ENCODE peak calls at places on chromosomes 1 and 21, in four cellular contexts. R is fibroblast of lung, U is neural progenitor cell, J is trophoblast cell. O is an unnamed sample. For H3K79me2, the result is how much of the 10 kb centered on the place peaks cover.

GRCh38 chr1:209689484-209689883 is 14.3 kb downstream of the G0S2 start:
- DNase-seq in R (no peak), J (no peak), U (no peak), O (peak)

GRCh38 chr1:91916046-91916445 is 30.1 kb upstream of the TGFBR3 start:
- DNase-seq in J (peak), U (no peak), R (no peak), O (no peak)

GRCh38 chr21:39556176-39556575 is 56.6 kb upstream of the B3GALT5 start:
- DNase-seq in J (no peak), R (no peak), U (peak), O (no peak)

GRCh38 chr1:117838911-117839310 is 90.5 kb downstream of the GDAP2 start:
- DNase-seq in R (peak), J (peak), U (no peak), O (peak)

GRCh38 chr21:36532769-36533467 is 53.0 kb upstream of the CLDN14 start:
- DNase-seq in J (no peak), R (peak), U (no peak), O (no peak)

GRCh38 chr1:50156241-50157010 is 47.7 kb downstream of the ELAVL4 start:
- DNase-seq in J (no peak), R (no peak), U (no peak), O (peak)

GRCh38 chr1:231523816-231524215 is 4.7 kb upstream of the TSNAX start:
- DNase-seq in J (peak), U (no peak), R (no peak), O (no peak)

GRCh38 chr21:33116669-33117267 is 46.8 kb downstream of the OLIG1 start:
- DNase-seq in J (no peak), U (no peak), R (no peak), O (no peak)

GRCh38 chr1:25613091-25613490 is 3.5 kb upstream of the MAN1C1 start:
- DNase-seq in U (no peak), J (no peak), R (no peak), O (no peak)

GRCh38 chr1:27137544-27138075 is 17.3 kb downstream of the SLC9A1 start:
- DNase-seq in R (no peak), J (peak), U (no peak), O (no peak)

GRCh38 chr1:56106551-56107277 is 472.6 kb downstream of the PLPP3 start:
- DNase-seq in U (no peak), R (no peak), J (no peak), O (no peak)

GRCh38 chr1:194710671-194711070 is 1524.3 kb upstream of the B3GALT2 start:
- DNase-seq in J (no peak), U (no peak), R (no peak), O (no peak)

GRCh38 chr21:38619865-38620513 is 121.7 kb upstream of the ERG start:
- DNase-seq in J (no peak), R (peak), U (no peak), O (peak)

GRCh38 chr1:222989443-222989842 is 153.6 kb downstream of the TLR5 start:
- DNase-seq in U (no peak), R (no peak), J (no peak), O (no peak)

GRCh38 chr1:226634156-226634588 is 85.6 kb downstream of the STUM start:
- DNase-seq in U (peak), R (peak), J (peak), O (peak)

GRCh38 chr21:17488620-17489019 is 24.2 kb upstream of the CXADR start:
- DNase-seq in R (no peak), U (no peak), J (no peak), O (no peak)

GRCh38 chr1:239250353-239251035 is 135.9 kb upstream of the CHRM3 start:
- DNase-seq in U (no peak), R (peak), J (no peak), O (peak)

GRCh38 chr1:204295666-204296065 is 64.1 kb downstream of the PLEKHA6 start:
- DNase-seq in J (no peak), U (no peak), R (no peak), O (no peak)

GRCh38 chr1:159944623-159945455 is 574 bp downstream of the IGSF9 start:
- DNase-seq in R (no peak), J (no peak), U (no peak), O (no peak)

GRCh38 chr1:42730988-42731387 is 9.0 kb downstream of the CLDN19 start:
- DNase-seq in R (no peak), U (no peak), J (peak), O (peak)

GRCh38 chr1:202034683-202035462 is 24.5 kb downstream of the ELF3 start:
- DNase-seq in J (peak), R (peak), U (no peak), O (peak)

GRCh38 chr1:39170731-39171375 is 33.6 kb upstream of the MACF1 start:
- DNase-seq in R (no peak), J (no peak), U (peak), O (no peak)

GRCh38 chr1:87450615-87451209 is 122.0 kb downstream of the LMO4 start:
- DNase-seq in J (peak), R (no peak), U (peak), O (peak)

GRCh38 chr1:201702936-201703335 is 126.0 kb upstream of the IPO9 start:
- DNase-seq in U (peak), J (peak), R (peak), O (no peak)

GRCh38 chr21:36610201-36610600 is 88.7 kb upstream of the SIM2 start:
- DNase-seq in R (peak), J (no peak), U (no peak), O (peak)

GRCh38 chr1:117561551-117561950 is 44.3 kb upstream of the TENT5C start:
- DNase-seq in U (no peak), J (no peak), R (no peak), O (no peak)

GRCh38 chr1:203038891-203039608 is 12.8 kb downstream of the PPFIA4 start:
- DNase-seq in J (peak), R (peak), U (peak), O (peak)

GRCh38 chr1:165712764-165713163 is 14.4 kb upstream of the ALDH9A1 start:
- DNase-seq in U (no peak), R (no peak), J (no peak), O (no peak)

GRCh38 chr1:202107321-202107761 is 15.4 kb upstream of the GPR37L1 start:
- DNase-seq in U (no peak), J (no peak), R (no peak), O (peak)

GRCh38 chr1:35637401-35637809 is 3.9 kb downstream of the PSMB2 start:
- DNase-seq in J (peak), R (peak), U (no peak), O (peak)

GRCh38 chr1:192788184-192788583 is 20.7 kb upstream of the RGS2 start:
- DNase-seq in J (peak), U (peak), R (peak), O (peak)

DNA sequence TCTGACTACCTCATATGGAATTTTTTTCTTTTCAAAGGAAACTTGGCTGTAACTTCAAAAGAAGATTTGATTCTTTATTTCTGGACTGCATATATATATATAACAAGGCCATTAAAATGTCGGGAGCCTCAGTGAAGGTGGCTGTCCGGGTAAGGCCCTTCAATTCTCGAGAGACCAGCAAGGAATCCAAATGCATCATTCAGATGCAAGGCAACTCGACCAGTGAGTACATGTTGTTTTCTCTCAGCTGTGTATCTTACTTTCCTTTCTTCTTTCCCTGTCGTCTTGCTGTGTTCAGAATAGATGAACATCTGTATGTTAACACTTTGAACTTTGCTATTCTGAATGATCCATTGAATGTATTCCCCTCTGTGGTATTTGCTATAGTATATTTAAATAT is 21.8 kb downstream of the KIF1B start:
- DNase-seq in J (no peak), R (no peak), U (no peak), O (no peak)
- H3K9ac ChIP-seq in J (no peak), R (no peak), U (no peak), O (no peak)

DNA sequence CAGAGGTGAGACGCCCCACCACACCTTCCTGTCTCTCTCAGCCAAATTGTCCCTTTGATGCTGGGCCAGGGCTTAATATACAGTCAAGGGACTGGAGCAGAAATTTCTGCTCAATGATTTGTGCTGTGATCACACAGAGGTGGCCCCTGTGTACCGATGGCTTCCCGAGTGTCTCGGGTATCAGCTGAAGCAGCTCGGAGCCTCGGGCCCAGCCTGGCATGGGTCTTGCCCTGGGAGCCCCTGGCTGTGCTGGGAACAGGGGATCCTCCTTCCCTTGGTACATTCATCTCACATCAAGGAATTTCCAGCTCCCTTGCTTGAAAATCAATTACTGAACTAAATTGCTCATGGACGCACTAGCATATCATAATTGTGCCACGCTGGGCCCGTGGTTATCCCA is 148.8 kb upstream of the C1orf174 start:
- DNase-seq in U (no peak), R (no peak), J (no peak), O (no peak)
- H2AFZ ChIP-seq in U (no peak), R (no peak), J (no peak), O (no peak)

GRCh38 chr1:2241820-2242219 is 13.7 kb downstream of the SKI start:
- DNase-seq in J (no peak), U (no peak), R (no peak), O (no peak)

GRCh38 chr1:2239384-2239985 is 11.4 kb downstream of the SKI start:
- DNase-seq in R (no peak), U (no peak), J (no peak), O (no peak)

GRCh38 chr1:2238361-2239055 is 10.4 kb downstream of the SKI start:
- DNase-seq in U (no peak), R (no peak), J (no peak), O (no peak)

GRCh38 chr1:2242814-2243725 is 15.0 kb downstream of the SKI start:
- DNase-seq in R (no peak), U (no peak), J (peak), O (no peak)

GRCh38 chr1:2240251-2241156 is 12.4 kb downstream of the SKI start:
- DNase-seq in J (peak), R (peak), U (no peak), O (no peak)
- H3K79me2 ChIP-seq in J (half or more), R (half or more), U (half or more), O (half or more)

DNA sequence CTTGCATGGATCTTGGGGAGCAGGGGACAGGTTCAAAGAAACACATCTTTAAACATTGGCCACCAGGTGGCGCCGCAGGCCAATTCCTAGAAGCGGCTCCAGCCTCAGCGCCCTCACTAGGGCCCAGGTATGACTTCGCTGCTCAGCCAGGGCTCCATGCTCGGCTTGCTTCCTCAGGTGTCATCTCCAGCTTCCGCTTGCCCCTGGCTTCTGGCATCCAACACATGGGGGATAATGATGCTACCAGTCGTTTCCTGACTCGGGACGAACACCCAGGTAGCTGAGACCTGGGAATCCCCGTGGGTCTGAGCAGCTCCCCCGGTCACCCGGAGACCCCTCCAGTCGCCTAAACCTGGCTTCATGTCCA is 8.5 kb upstream of the MEX3A start:
- DNase-seq in J (peak), U (peak), R (peak), O (peak)
- H3K9ac ChIP-seq in J (no peak), U (no peak), R (no peak), O (no peak)

DNA sequence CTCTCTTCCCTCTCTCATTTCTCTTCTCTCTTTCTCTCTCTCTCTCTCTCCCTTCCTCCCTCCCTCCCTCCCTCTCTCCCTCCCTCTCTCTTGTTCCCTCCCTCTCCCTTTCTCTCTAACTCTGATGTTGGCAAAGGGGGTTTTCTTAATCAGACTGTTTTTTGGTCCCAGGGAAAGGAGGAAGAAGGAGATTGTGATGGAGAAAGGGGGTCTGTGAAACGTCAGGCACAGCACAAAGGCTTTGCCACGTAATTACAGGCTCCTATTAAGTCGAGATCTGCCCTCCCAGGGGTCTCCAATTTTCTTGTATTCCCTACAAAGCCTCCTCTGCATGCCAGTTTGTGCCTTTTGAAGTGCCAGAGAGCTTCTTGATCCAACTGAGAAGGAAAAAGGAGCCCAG is 920 bp upstream of the PRRX1 start:
- DNase-seq in R (peak), J (peak), U (peak), O (no peak)
- H2AFZ ChIP-seq in R (no peak), J (no peak), U (no peak), O (peak)

GRCh38 chr1:217498209-217498608 is 132.7 kb downstream of the GPATCH2 start:
- DNase-seq in U (no peak), R (no peak), J (no peak), O (no peak)

GRCh38 chr1:217494767-217495166 is 136.1 kb downstream of the GPATCH2 start:
- DNase-seq in U (no peak), J (no peak), R (no peak), O (no peak)

GRCh38 chr1:217495249-217495648 is 135.6 kb downstream of the GPATCH2 start:
- DNase-seq in J (no peak), R (no peak), U (no peak), O (no peak)

GRCh38 chr1:217493290-217493689 is 137.6 kb downstream of the GPATCH2 start:
- DNase-seq in J (no peak), R (peak), U (no peak), O (peak)
- H3K79me2 ChIP-seq in J (under half), R (under half), U (under half), O (under half)

GRCh38 chr21:46051821-46052675 is 45.9 kb upstream of the COL6A2 start:
- DNase-seq in J (no peak), R (no peak), U (no peak), O (no peak)

GRCh38 chr21:46049890-46050650 is 47.8 kb upstream of the COL6A2 start:
- DNase-seq in R (no peak), J (no peak), U (no peak), O (no peak)

GRCh38 chr21:46048926-46049889 is 48.7 kb upstream of the COL6A2 start:
- DNase-seq in J (peak), U (no peak), R (peak), O (peak)

GRCh38 chr21:46051379-46051770 is 46.5 kb upstream of the COL6A2 start:
- DNase-seq in J (no peak), R (no peak), U (no peak), O (no peak)

DNA sequence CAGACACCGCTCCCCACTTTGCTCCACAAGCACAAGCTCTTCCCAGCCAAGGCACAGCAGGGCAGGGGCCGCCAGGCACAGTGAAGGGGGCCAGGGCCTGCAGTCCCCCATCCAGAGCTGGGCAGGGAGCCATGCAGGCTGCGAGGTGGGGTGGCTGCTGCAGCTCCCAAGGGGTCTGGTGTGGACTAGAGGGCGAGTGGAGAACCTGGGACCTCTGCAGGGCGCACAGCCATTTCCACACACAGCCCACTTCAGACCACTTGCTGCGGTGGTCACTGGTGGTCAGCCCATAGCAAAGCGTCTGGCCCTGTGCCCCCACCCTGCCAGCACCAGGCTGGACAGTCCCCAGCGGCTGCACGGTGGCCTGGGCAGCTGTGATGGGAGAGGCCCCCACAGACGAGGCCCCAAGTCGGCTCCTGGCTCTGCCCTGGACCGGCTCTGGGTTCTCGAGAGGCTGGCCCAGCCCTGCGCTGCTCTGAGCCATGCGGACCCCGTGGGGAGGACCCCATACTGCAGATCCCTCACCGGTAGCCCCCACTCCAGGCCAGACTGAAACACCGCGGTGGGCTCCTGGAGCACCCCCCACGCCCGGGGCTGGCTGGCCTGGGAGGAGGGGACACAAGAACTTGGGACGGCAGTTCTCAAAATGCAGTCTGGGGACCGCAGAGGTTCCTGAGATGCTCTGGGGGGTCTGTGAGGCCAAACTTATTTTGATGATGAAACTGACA is 47.1 kb upstream of the COL6A2 start:
- DNase-seq in U (no peak), R (no peak), J (no peak), O (no peak)
- H3K9ac ChIP-seq in U (no peak), R (no peak), J (no peak), O (peak)

O was measured in PC-3.